ENCODE peak calls at places on chromosomes 12 and 14, in five cellular contexts. Q is H9, V is mesenchymal stem cell, I is neuronal stem cell, P is mesendoderm. C is an unnamed sample.

GRCh38 chr12:48933664-48934311 is 8.5 kb upstream of the FKBP11 start:
- DNase-seq in V (no peak), P (no peak), Q (no peak), I (no peak), C (no peak)

GRCh38 chr12:59736359-59736758 is 140.5 kb downstream of the SLC16A7 start:
- DNase-seq in V (no peak), P (peak), Q (no peak), I (no peak), C (no peak)

GRCh38 chr14:35215110-35215872 is 76.9 kb upstream of the PSMA6 start:
- DNase-seq in I (peak), V (peak), P (peak), Q (no peak), C (peak)

GRCh38 chr14:72614365-72614764 is 279.5 kb downstream of the DPF3 start:
- DNase-seq in V (no peak), I (no peak), P (no peak), Q (no peak), C (no peak)

GRCh38 chr14:103699901-103700752 is 15.1 kb downstream of the XRCC3 start:
- DNase-seq in P (no peak), V (no peak), Q (no peak), I (no peak), C (no peak)

GRCh38 chr12:109947511-109947910 is 47.4 kb downstream of the TCHP start:
- DNase-seq in V (peak), P (no peak), I (no peak), Q (no peak), C (peak)

GRCh38 chr12:49288922-49289555 is 5.9 kb upstream of the PRPH start:
- DNase-seq in P (no peak), Q (no peak), I (no peak), V (no peak), C (no peak)

GRCh38 chr14:35789651-35790050 is 19.4 kb downstream of the RALGAPA1 start:
- DNase-seq in P (no peak), I (no peak), V (no peak), Q (no peak), C (peak)

GRCh38 chr12:69915964-69916363 is 90.9 kb downstream of the MYRFL start:
- DNase-seq in I (no peak), P (no peak), V (no peak), Q (no peak), C (no peak)

DNA sequence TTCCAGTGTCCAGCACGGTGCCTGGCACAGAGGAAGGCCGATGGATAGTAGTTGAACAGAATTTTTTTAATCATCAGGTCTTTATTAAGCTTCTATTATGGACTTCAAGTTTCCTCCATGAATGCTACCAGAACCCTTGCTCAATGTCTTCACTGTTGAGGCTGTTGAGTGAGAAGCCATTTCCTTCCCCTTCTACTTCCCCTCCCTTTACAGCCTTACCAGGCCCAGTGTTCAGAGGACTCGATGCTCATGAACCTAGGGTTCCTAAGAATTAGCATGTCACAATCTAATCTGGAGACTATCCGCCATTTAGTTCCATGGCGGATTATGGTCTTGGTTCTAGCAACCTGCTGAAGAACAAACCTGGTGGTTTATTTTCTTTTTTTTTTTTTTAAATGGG is 17.7 kb downstream of the ETV6 start:
- DNase-seq in P (no peak), Q (no peak), I (no peak), V (no peak), C (no peak)
- H2BK5ac ChIP-seq in P (no peak), Q (no peak), I (no peak), V (no peak), C (no peak)

GRCh38 chr12:131720241-131720640 is 9.4 kb downstream of the SFSWAP start:
- DNase-seq in V (no peak), Q (no peak), P (no peak), I (no peak), C (no peak)
- H2BK5ac ChIP-seq in V (no peak), Q (no peak), P (no peak), I (no peak), C (no peak)

DNA sequence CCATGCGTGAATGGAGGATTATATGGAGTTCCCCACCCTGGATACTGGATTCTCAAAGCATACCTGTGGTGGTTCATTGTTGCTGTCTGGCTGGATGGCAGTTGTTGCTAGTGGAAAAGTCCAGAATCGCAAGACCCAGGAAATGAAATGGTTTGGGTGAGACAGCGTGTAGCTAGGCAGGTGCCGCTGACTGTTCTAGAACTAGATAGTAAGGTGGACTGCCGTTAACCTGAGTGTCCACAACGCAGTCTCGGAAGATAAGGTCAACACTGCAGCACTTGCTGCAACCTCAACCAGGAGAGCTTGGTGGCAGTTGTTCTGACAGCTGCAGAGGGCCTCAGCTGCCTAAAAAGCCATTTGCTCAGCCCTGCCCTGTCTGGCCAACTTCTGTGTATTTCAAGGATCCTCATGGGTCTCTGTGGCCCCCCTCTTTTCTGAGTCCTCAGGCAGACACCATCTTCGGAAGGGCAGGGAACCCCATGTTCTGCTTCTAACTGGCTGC is 15.5 kb upstream of the IRF2BPL start:
- DNase-seq in I (no peak), V (no peak), P (peak), Q (no peak), C (no peak)
- H2BK5ac ChIP-seq in I (no peak), V (no peak), P (peak), Q (no peak), C (peak)

GRCh38 chr14:61532818-61533217 is 162.5 kb upstream of the HIF1A start:
- DNase-seq in Q (no peak), P (no peak), V (no peak), I (no peak), C (no peak)
- H2BK5ac ChIP-seq in Q (no peak), P (no peak), V (no peak), I (no peak), C (no peak)

GRCh38 chr12:94616217-94616729 is 34.1 kb downstream of the TMCC3 start:
- DNase-seq in P (peak), V (no peak), I (no peak), Q (peak), C (no peak)
- H2BK5ac ChIP-seq in P (peak), V (no peak), I (peak), Q (no peak), C (no peak)

GRCh38 chr14:75614179-75614578 is 35.8 kb downstream of the FLVCR2 start:
- DNase-seq in I (no peak), Q (no peak), V (no peak), P (no peak), C (no peak)

GRCh38 chr14:75615200-75615599 is 36.8 kb downstream of the FLVCR2 start:
- DNase-seq in Q (no peak), V (no peak), P (no peak), I (no peak), C (no peak)

DNA sequence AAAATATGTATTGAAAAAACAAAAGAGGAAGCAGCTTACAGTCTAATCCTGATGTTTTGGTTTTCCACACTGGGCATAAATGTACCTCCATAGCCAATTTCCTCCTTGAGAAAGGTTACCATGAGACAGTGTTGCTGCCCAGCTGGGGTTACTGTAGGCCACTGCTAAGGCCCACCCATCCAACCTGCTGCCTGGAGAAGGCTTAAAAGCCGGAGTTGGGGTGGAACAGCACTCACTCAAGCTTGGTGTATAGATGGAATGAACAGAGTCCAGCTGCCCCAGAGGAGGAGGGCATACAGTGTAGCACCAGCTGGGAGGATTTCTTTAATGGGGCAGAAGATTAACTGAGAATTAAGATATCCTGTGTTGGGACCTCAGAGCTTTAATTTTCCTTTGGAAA is 41.1 kb downstream of the ERG28 start:
- DNase-seq in P (no peak), Q (no peak), V (no peak), I (no peak), C (no peak)
- H2BK5ac ChIP-seq in P (no peak), Q (no peak), V (no peak), I (no peak), C (no peak)

GRCh38 chr12:2458113-2458414 is 336.7 kb upstream of the FKBP4 start:
- DNase-seq in Q (no peak), P (no peak), I (no peak), V (no peak), C (no peak)

GRCh38 chr12:2461046-2461445 is 333.7 kb upstream of the FKBP4 start:
- DNase-seq in I (no peak), Q (no peak), P (no peak), V (no peak), C (no peak)

GRCh38 chr12:2462087-2462486 is 332.7 kb upstream of the FKBP4 start:
- DNase-seq in Q (no peak), V (no peak), P (no peak), I (no peak), C (no peak)

GRCh38 chr12:2461645-2462044 is 333.1 kb upstream of the FKBP4 start:
- DNase-seq in Q (no peak), P (no peak), V (no peak), I (no peak), C (no peak)

DNA sequence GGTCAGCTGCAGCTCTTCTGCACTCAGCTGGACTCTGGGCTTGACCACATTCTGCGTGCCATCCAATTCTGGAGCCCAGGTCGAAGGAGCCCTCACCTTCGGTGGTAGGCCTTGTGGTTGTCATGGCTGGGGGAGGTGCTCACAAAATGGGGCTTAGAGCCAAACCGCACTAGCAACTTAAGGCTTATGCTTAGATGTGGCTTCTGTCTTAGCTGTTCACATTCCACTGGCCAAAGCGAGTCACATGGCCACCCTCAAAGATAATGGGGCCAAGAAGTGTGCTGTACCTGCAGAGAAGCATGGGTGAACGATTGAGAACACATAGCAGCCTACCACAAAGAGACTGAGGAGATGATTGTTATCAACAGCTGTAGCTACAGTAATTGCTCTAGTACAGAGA is 334.7 kb upstream of the FKBP4 start:
- DNase-seq in Q (no peak), I (no peak), P (no peak), V (no peak), C (no peak)
- H2BK5ac ChIP-seq in Q (no peak), I (no peak), P (no peak), V (no peak), C (no peak)

GRCh38 chr14:33835677-33836076 is 115.2 kb downstream of the EGLN3 start:
- DNase-seq in P (no peak), V (no peak), I (no peak), Q (no peak), C (no peak)
- H2BK5ac ChIP-seq in P (no peak), V (no peak), I (no peak), Q (no peak), C (no peak)

DNA sequence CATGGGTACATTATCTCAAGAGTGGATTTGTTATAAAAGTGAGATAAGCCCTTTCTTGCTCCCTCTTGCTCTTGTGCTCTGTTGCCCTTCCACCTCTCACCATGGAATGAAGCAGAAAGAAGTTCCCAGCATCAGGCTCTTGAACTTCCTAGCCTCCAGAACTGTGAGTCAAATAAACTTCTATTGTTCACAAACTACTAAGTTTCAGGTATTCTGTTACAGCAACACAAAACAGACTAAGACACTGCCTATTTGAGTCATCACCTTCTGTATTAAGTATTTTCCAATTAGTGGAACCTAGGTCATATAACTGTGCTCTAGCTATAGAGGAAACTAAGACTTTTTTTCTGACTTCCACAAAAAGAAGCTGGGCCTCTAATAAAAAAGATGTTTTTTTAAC is 201.2 kb upstream of the FOXG1 start:
- DNase-seq in I (no peak), P (no peak), V (no peak), Q (no peak), C (no peak)
- H2BK5ac ChIP-seq in I (no peak), P (no peak), V (no peak), Q (no peak), C (no peak)

GRCh38 chr12:45355750-45356149 is 139.9 kb downstream of the ANO6 start:
- DNase-seq in V (no peak), Q (no peak), P (no peak), I (no peak), C (peak)

GRCh38 chr12:45354399-45354798 is 138.5 kb downstream of the ANO6 start:
- DNase-seq in P (peak), V (no peak), Q (no peak), I (no peak), C (no peak)

GRCh38 chr12:45356822-45357546 is 141.1 kb downstream of the ANO6 start:
- DNase-seq in P (no peak), I (no peak), V (no peak), Q (no peak), C (no peak)

GRCh38 chr12:45351921-45352670 is 136.2 kb downstream of the ANO6 start:
- DNase-seq in P (no peak), V (no peak), Q (no peak), I (no peak), C (no peak)

DNA sequence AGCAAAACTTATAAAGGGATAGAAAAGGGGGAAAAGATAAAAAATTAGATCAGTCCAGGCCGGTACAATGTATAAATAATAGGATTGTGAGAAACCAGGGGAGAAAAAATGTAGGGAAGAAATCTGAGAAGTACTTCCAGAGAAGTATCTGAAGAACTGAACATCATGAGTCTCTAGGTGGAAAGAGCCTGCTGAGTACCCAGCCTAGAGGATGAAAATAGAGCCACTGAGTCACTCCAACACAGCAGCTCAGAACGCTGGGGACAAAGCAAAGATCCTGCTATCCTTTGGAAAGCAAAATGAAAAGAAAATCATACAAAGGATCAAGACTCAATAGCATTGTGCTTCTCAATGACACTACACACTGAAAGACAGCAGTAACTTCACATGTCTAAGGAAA is 138.0 kb downstream of the ANO6 start:
- DNase-seq in P (no peak), I (no peak), Q (no peak), V (no peak), C (no peak)
- H2BK5ac ChIP-seq in P (no peak), I (no peak), Q (no peak), V (no peak), C (no peak)

C was measured in IMR-90.